ENCODE peak calls at places on chromosomes 5 and 9, in six cellular contexts. L is Karpas-422; Y is activated T-cell treated with anti-CD3 and anti-CD28 coated beads, Interleukin-2, amount 50 U/mL, for 72 hours; U is activated CD4-positive, CD25-positive, alpha-beta regulatory T cell; E is NCI-H1436 treated with DMSO at 0.1 percent for 48 hours; W is stimulated activated CD4-positive, alpha-beta T cell treated with anti-CD3 and anti-CD28 coated beads, Interleukin-12 subunit alpha, Interleukin-12 subunit beta, amount 100 ng/mL, for 4 hours. J is an unnamed sample.

GRCh38 chr5:90590-91547 is 1.1 kb upstream of the PLEKHG4B start:
- DNase-seq in W (no peak), U (no peak), L (no peak), Y (no peak), E (no peak), J (peak)

GRCh38 chr5:95908799-95909198 is 52.9 kb downstream of the ELL2 start:
- DNase-seq in W (no peak), L (no peak), U (no peak), E (no peak), Y (no peak), J (no peak)

GRCh38 chr5:79495311-79495710 is 18.6 kb downstream of the HOMER1 start:
- DNase-seq in Y (no peak), W (no peak), U (no peak), L (no peak), E (peak), J (no peak)

GRCh38 chr5:124754206-124754927 is 7.9 kb upstream of the ZNF608 start:
- DNase-seq in L (peak), Y (no peak), E (peak), U (no peak), W (no peak), J (no peak)

GRCh38 chr5:59709833-59710232 is 183.7 kb downstream of the PDE4D start:
- DNase-seq in U (no peak), Y (no peak), L (no peak), W (no peak), E (no peak), J (no peak)

GRCh38 chr9:135616621-135617537 is 22.5 kb downstream of the GLT6D1 start:
- DNase-seq in Y (no peak), L (no peak), U (no peak), W (no peak), E (no peak), J (no peak)

GRCh38 chr5:95808686-95809413 is 13.7 kb downstream of the GLRX start:
- DNase-seq in Y (peak), L (peak), U (peak), W (peak), E (peak), J (no peak)

GRCh38 chr9:4298255-4299005 is 1.4 kb downstream of the GLIS3 start:
- DNase-seq in L (no peak), E (no peak), U (no peak), W (peak), Y (peak), J (no peak)

GRCh38 chr9:14485366-14485765 is 171.4 kb upstream of the NFIB start:
- DNase-seq in L (no peak), W (no peak), Y (no peak), E (no peak), U (no peak), J (no peak)

J was measured in NCI-H187.